ENCODE peak calls at places on chromosomes 13 and 19, in nine cellular contexts. V is heart left ventricle; R is Jurkat, Clone E6-1; P is AG09309; E is upper lobe of right lung; G is astrocyte of the spinal cord; K is AG10803; Y is AG04449; O is vagina. I is an unnamed sample.

GRCh38 chr19:13774217-13775191 is at the start of gene C19orf53:
- DNase-seq in E (peak), O (no peak), G (peak), V (peak), Y (peak), R (peak), K (peak), P (peak), I (peak)

GRCh38 chr19:47730910-47731309 is 14.4 kb upstream of the NOP53 start:
- DNase-seq in R (no peak), K (no peak), O (no peak), V (no peak), Y (no peak), P (no peak), G (no peak), E (no peak), I (no peak)

GRCh38 chr13:71979616-71980015 is 112.6 kb upstream of the DACH1 start:
- DNase-seq in E (no peak), R (peak), P (no peak), G (peak), K (no peak), Y (no peak), O (no peak), V (no peak), I (peak)

GRCh38 chr13:43444085-43444484 is 342.7 kb downstream of the ENOX1 start:
- DNase-seq in K (no peak), V (no peak), Y (no peak), P (no peak), O (no peak), R (no peak), G (no peak), E (no peak), I (no peak)

GRCh38 chr13:46031581-46032263 is 20.8 kb downstream of the ZC3H13 start:
- DNase-seq in P (no peak), E (no peak), G (no peak), O (no peak), Y (no peak), R (peak), V (no peak), K (no peak), I (no peak)

GRCh38 chr13:58792854-58793253 is 1161.3 kb downstream of the PCDH17 start:
- DNase-seq in K (no peak), E (no peak), P (no peak), R (no peak), O (no peak), V (no peak), Y (no peak), G (no peak), I (no peak)

GRCh38 chr13:31444266-31444862 is 244.6 kb downstream of the B3GLCT start:
- DNase-seq in P (no peak), G (no peak), R (no peak), Y (no peak), E (no peak), O (no peak), K (peak), V (no peak), I (no peak)

GRCh38 chr19:49427855-49428546 is 2.8 kb downstream of the GFY start:
- DNase-seq in E (no peak), R (no peak), V (no peak), O (no peak), G (no peak), Y (no peak), P (no peak), K (no peak), I (no peak)

GRCh38 chr19:7550987-7551761 is 15.7 kb downstream of the PNPLA6 start:
- DNase-seq in R (no peak), O (no peak), E (peak), P (no peak), V (no peak), Y (no peak), G (peak), K (no peak), I (peak)

GRCh38 chr13:42405665-42406390 is 133.9 kb downstream of the AKAP11 start:
- DNase-seq in E (no peak), G (peak), V (no peak), R (no peak), P (no peak), K (peak), O (no peak), Y (peak), I (no peak)

GRCh38 chr13:60787083-60787482 is 390.1 kb downstream of the TDRD3 start:
- DNase-seq in G (no peak), P (no peak), R (no peak), K (no peak), V (no peak), E (no peak), Y (no peak), O (no peak), I (no peak)

GRCh38 chr13:27967736-27968315 is 1.3 kb downstream of the CDX2 start:
- DNase-seq in G (no peak), P (no peak), O (no peak), K (no peak), E (no peak), R (no peak), V (no peak), Y (no peak), I (no peak)

GRCh38 chr19:13215572-13216380 is 65.6 kb downstream of the IER2 start:
- DNase-seq in R (no peak), G (peak), P (no peak), K (no peak), O (no peak), E (no peak), Y (no peak), V (no peak), I (peak)

DNA sequence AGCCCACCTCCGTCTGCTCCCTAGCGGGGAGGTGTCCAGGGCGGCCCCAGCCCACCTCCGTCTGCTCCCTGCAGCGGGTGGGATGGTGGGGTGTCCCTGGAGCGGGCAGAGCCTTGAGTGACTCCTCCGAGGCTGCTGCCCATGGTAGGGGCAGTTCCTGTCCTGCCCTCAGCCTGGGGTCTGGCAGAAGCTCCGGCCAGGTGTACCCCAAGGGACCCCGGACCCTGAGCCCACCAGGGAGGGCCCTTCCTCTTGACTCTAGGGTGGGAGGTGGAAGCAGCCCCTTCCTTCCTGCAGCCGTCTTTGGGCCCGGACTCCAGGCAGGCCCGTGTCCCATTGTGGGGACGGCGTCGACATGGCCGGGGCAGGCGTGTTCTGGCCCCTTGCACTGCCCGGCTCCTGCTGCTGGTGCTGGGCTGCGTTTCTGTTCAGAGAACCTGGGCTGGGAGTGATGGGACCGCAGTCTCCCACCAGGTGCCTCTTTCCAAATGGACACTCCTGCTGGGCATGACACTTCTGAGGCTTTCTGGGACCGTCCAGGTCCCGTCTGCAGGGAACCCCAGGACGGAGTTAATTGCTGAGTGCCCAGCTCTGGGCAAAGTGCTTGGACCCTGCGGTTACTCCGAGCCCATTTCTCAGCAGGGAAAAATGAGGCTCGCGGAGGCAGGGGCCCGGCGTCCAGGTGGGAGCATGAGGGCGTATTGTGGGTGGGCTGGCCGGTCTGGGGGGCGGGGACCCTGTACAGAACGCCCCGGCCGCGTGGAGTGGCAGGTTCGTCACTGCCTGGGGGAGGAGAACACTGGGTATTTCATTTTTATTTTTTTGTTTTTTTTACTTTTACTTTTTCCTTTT is 19.8 kb downstream of the ARID3A start:
- DNase-seq in K (no peak), Y (no peak), G (no peak), O (no peak), V (no peak), P (no peak), R (no peak), E (no peak), I (no peak)
- H3K4me3 ChIP-seq in K (no peak), Y (no peak), G (no peak), O (no peak), V (no peak), P (no peak), R (no peak), E (no peak), I (no peak)

GRCh38 chr19:15730538-15730937 is 2.7 kb downstream of the OR10H2 start:
- DNase-seq in Y (no peak), G (no peak), K (no peak), P (no peak), E (no peak), O (no peak), V (no peak), R (peak), I (no peak)
- H3K4me3 ChIP-seq in Y (no peak), G (no peak), K (no peak), P (no peak), E (no peak), O (no peak), V (no peak), R (no peak), I (no peak)

GRCh38 chr19:3868770-3869456 is at the start of gene ZFR2:
- DNase-seq in P (no peak), K (no peak), G (no peak), E (no peak), Y (no peak), R (peak), V (no peak), O (no peak), I (peak)

GRCh38 chr19:3863648-3864047 is 5.2 kb downstream of the ZFR2 start:
- DNase-seq in G (no peak), V (no peak), E (no peak), K (no peak), O (no peak), Y (no peak), P (no peak), R (no peak), I (no peak)

GRCh38 chr19:3862826-3863500 is 5.9 kb downstream of the ZFR2 start:
- DNase-seq in V (no peak), G (no peak), P (no peak), R (no peak), Y (no peak), K (no peak), O (no peak), E (no peak), I (no peak)

GRCh38 chr19:3867971-3868769 is 668 bp downstream of the ZFR2 start:
- DNase-seq in V (no peak), Y (no peak), R (no peak), G (no peak), K (no peak), E (no peak), O (no peak), P (no peak), I (no peak)

DNA sequence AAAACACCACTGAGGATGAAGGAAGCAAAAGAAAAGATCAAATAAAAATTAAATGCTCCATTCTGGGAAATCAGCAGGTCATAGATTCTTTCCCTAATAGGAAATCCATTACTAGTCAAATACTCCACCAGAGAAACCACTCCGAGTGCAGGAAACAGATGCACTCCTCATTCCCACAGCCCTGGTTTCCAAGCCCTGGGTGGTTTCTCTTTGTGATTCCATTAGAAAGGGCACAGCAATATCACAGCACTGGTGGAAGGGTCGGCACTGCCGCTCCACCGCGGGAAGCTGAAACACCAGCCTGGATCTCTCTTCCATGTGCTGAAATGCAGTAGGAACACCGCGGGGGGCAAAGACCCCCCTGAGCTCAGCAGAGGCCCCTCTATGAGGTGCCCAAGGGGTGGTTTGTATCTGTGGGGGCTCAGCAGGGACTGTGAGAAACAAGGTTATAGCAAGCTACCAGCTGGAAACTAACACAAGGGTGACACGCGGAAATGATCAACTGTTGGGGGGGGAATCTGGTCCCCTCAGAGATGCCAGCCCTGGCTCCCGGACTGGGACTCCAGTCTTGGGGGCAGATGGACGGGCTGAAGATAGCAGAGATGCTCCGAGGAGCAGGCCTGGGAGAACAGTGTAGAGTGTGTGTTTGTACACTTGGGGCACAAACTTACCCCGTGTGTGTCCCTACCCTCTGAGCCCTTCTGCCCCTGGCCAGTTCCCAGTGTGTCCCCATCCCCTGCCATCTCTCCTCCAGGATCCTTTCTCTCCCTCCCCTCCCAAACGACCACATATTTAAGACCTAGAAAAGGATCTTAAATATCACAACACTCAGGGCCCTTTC is 1.8 kb downstream of the ZFR2 start:
- DNase-seq in O (no peak), Y (no peak), R (no peak), G (no peak), K (no peak), E (no peak), P (no peak), V (no peak), I (no peak)
- H3K4me3 ChIP-seq in O (no peak), Y (no peak), R (no peak), G (no peak), K (no peak), E (no peak), P (no peak), V (no peak), I (no peak)

DNA sequence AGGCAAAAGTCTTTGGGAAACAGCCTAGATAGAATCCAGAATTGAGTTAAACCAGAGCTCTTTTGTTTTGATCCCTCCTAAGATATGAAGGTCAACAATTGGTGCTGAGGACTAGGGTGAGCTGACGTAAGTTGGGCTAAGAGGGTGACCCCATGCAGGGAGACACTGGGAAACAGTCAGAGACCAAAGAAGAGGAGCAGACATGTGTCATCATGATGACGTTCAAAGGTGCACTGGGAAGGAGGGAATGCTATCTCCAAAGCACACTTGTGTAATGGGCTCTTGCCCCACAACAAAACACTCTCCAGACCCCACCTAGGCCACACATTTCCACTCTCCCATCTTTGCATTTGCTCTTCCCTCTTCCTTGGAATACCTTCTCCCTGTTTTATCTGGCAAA is 481.4 kb downstream of the COG6 start:
- DNase-seq in R (no peak), O (no peak), P (no peak), E (no peak), V (no peak), G (no peak), Y (no peak), K (no peak), I (no peak)
- H3K4me3 ChIP-seq in R (no peak), O (no peak), P (no peak), E (no peak), V (no peak), G (no peak), Y (no peak), K (no peak), I (no peak)

GRCh38 chr19:14772995-14773394 is 5.4 kb downstream of the ADGRE2 start:
- DNase-seq in O (no peak), K (no peak), G (no peak), R (no peak), Y (no peak), E (no peak), P (no peak), V (no peak), I (no peak)

GRCh38 chr19:14772467-14772866 is 5.9 kb downstream of the ADGRE2 start:
- DNase-seq in V (no peak), Y (no peak), O (no peak), R (no peak), G (no peak), K (no peak), E (no peak), P (no peak), I (no peak)

GRCh38 chr19:14774373-14774772 is 4.0 kb downstream of the ADGRE2 start:
- DNase-seq in E (no peak), K (no peak), O (no peak), Y (no peak), P (no peak), R (no peak), V (no peak), G (no peak), I (no peak)

GRCh38 chr19:14770944-14771839 is 7.2 kb downstream of the ADGRE2 start:
- DNase-seq in V (no peak), E (no peak), R (no peak), P (no peak), K (no peak), G (no peak), O (no peak), Y (no peak), I (no peak)

GRCh38 chr19:14775855-14776254 is 2.5 kb downstream of the ADGRE2 start:
- DNase-seq in K (no peak), G (no peak), Y (no peak), R (no peak), P (no peak), E (peak), O (no peak), V (peak), I (no peak)
- H3K4me3 ChIP-seq in K (no peak), G (no peak), Y (no peak), R (peak), P (peak), E (peak), O (no peak), V (peak), I (no peak)

DNA sequence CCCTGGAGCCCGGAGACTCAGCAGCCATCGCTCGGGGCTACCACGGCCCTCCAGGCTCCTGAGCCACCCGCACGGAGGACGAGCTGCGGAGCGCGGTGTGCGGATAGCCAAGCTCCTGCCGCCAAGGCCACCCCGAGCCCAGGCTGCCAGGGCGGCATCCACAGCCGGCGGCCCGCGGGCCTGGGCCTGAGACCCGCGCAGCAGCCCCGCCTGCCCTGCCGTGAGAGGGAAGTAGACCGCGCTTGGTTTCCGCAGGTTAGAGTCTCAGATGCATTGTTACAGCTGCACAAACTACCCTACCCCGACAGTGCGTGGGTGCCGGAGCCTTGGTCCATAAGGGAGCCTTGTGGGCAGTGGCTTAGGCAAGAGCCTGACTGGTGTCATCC is 253.8 kb upstream of the SGCG start:
- DNase-seq in V (no peak), O (no peak), Y (no peak), P (no peak), R (no peak), K (no peak), E (peak), G (no peak), I (no peak)
- H3K4me3 ChIP-seq in V (peak), O (peak), Y (no peak), P (no peak), R (no peak), K (no peak), E (peak), G (no peak), I (no peak)

I was measured in hepatocyte.